ENCODE peak calls at places on chromosomes 16 and 17, in four cellular contexts. C is GM04503, H is Ammon's horn, T is HCEC 1CT. S is an unnamed sample.

GRCh38 chr16:58451263-58451662 is 48.7 kb upstream of the NDRG4 start:
- DNase-seq in C (no peak), H (peak; percentile 46), T (no peak), S (no peak)

GRCh38 chr17:66459811-66460270 is 157.4 kb downstream of the PRKCA start:
- DNase-seq in C (peak; percentile 94), H (no peak), T (peak; percentile 99), S (peak; percentile 96)

GRCh38 chr17:17538417-17539391 is 42.5 kb upstream of the RASD1 start:
- DNase-seq in C (no peak), H (no peak), T (no peak), S (no peak)

GRCh38 chr17:44209786-44210341 is 9.6 kb downstream of the UBTF start:
- DNase-seq in C (no peak), H (no peak), T (no peak), S (no peak)

GRCh38 chr16:84847554-84848415 is 28.0 kb downstream of the CRISPLD2 start:
- DNase-seq in C (no peak), H (no peak), T (no peak), S (no peak)

GRCh38 chr16:85936761-85937343 is 37.9 kb downstream of the IRF8 start:
- DNase-seq in C (no peak), H (no peak), T (no peak), S (no peak)

GRCh38 chr17:61149862-61150362 is 249.7 kb upstream of the TBX2 start:
- DNase-seq in C (no peak), H (no peak), T (no peak), S (no peak)

GRCh38 chr17:42421479-42422332 is 1.4 kb downstream of the CAVIN1 start:
- DNase-seq in C (no peak), H (no peak), T (peak; percentile 63), S (no peak)

GRCh38 chr17:68768804-68769203 is 167.6 kb upstream of the FAM20A start:
- DNase-seq in C (no peak), H (no peak), T (no peak), S (no peak)

GRCh38 chr16:9859706-9860105 is 322.5 kb downstream of the GRIN2A start:
- DNase-seq in C (no peak), H (no peak), T (no peak), S (no peak)

GRCh38 chr16:1152651-1153259 is at the start of gene CACNA1H:
- DNase-seq in C (no peak), H (no peak), T (no peak), S (no peak)

GRCh38 chr16:89844739-89845339 is 16.6 kb downstream of the SPIRE2 start:
- DNase-seq in C (no peak), H (no peak), T (no peak), S (no peak)

GRCh38 chr17:45650601-45651000 is 133.5 kb upstream of the CRHR1 start:
- DNase-seq in C (no peak), H (no peak), T (peak; percentile 3), S (no peak)

GRCh38 chr16:85389679-85390470 is 223.2 kb upstream of the GSE1 start:
- DNase-seq in C (no peak), H (no peak), T (no peak), S (no peak)

GRCh38 chr17:79126139-79126538 is 51.5 kb downstream of the ENGASE start:
- DNase-seq in C (no peak), H (no peak), T (no peak), S (no peak)